ENCODE peak calls at places on chromosomes 6 and 20, in five cellular contexts. One of them, this sample, is unnamed.

GRCh38 chr6:53216301-53216700 is 67.7 kb upstream of the GCM1 start:
- DNase-seq in astrocyte of the cerebellum: no peak
- DNase-seq in ovary: no peak
- DNase-seq in BE2C: no peak
- DNase-seq in pancreas: no peak
- DNase-seq in this sample: no peak

GRCh38 chr20:1336699-1337387 is 7.9 kb upstream of the SDCBP2 start:
- DNase-seq in astrocyte of the cerebellum: peak; percentile 20
- DNase-seq in ovary: peak; percentile 72
- DNase-seq in BE2C: no peak
- DNase-seq in pancreas: no peak
- DNase-seq in this sample: no peak

GRCh38 chr6:24667378-24667803 is 514 bp downstream of the ACOT13 start:
- DNase-seq in astrocyte of the cerebellum: no peak
- DNase-seq in ovary: no peak
- DNase-seq in BE2C: no peak
- DNase-seq in pancreas: no peak
- DNase-seq in this sample: no peak

GRCh38 chr6:39752835-39753744 is 27.9 kb upstream of the KIF6 start:
- DNase-seq in astrocyte of the cerebellum: no peak
- DNase-seq in ovary: no peak
- DNase-seq in BE2C: no peak
- DNase-seq in pancreas: no peak
- DNase-seq in this sample: no peak

GRCh38 chr6:40894962-40895799 is 143.8 kb downstream of the UNC5CL start:
- DNase-seq in astrocyte of the cerebellum: peak; percentile 19
- DNase-seq in ovary: peak; percentile 53
- DNase-seq in BE2C: peak; percentile 65
- DNase-seq in pancreas: peak; percentile 58
- DNase-seq in this sample: no peak

GRCh38 chr6:118890997-118891790 is 2.8 kb upstream of the ASF1A start:
- DNase-seq in astrocyte of the cerebellum: no peak
- DNase-seq in ovary: no peak
- DNase-seq in BE2C: no peak
- DNase-seq in pancreas: no peak
- DNase-seq in this sample: no peak

GRCh38 chr20:14337400-14338171 is at the start of gene FLRT3:
- DNase-seq in astrocyte of the cerebellum: peak; percentile 97
- DNase-seq in ovary: peak; percentile 77
- DNase-seq in BE2C: peak; percentile 88
- DNase-seq in pancreas: peak; percentile 81
- DNase-seq in this sample: peak; percentile 98

GRCh38 chr6:44737349-44737748 is 349.8 kb downstream of the CDC5L start:
- DNase-seq in astrocyte of the cerebellum: no peak
- DNase-seq in ovary: no peak
- DNase-seq in BE2C: no peak
- DNase-seq in pancreas: no peak
- DNase-seq in this sample: no peak

GRCh38 chr6:43683708-43684455 is 3.7 kb downstream of the MRPS18A start:
- DNase-seq in astrocyte of the cerebellum: no peak
- DNase-seq in ovary: no peak
- DNase-seq in BE2C: no peak
- DNase-seq in pancreas: no peak
- DNase-seq in this sample: no peak

GRCh38 chr6:99416226-99416625 is 8.9 kb downstream of the PNISR start:
- DNase-seq in astrocyte of the cerebellum: no peak
- DNase-seq in ovary: no peak
- DNase-seq in BE2C: no peak
- DNase-seq in pancreas: no peak
- DNase-seq in this sample: no peak

GRCh38 chr20:52056203-52057062 is 135.1 kb downstream of the ZFP64 start:
- DNase-seq in astrocyte of the cerebellum: peak; percentile 73
- DNase-seq in ovary: no peak
- DNase-seq in BE2C: no peak
- DNase-seq in pancreas: no peak
- DNase-seq in this sample: peak; percentile 66

GRCh38 chr6:170173416-170173990 is 117.4 kb downstream of the DLL1 start:
- DNase-seq in astrocyte of the cerebellum: no peak
- DNase-seq in ovary: peak; percentile 16
- DNase-seq in BE2C: no peak
- DNase-seq in pancreas: no peak
- DNase-seq in this sample: no peak

GRCh38 chr6:107784669-107785068 is 39.4 kb downstream of the SCML4 start:
- DNase-seq in astrocyte of the cerebellum: no peak
- DNase-seq in ovary: no peak
- DNase-seq in BE2C: no peak
- DNase-seq in pancreas: no peak
- DNase-seq in this sample: no peak

GRCh38 chr20:19378057-19378456 is 165.6 kb downstream of the SLC24A3 start:
- DNase-seq in astrocyte of the cerebellum: no peak
- DNase-seq in ovary: no peak
- DNase-seq in BE2C: no peak
- DNase-seq in pancreas: no peak
- DNase-seq in this sample: no peak

GRCh38 chr6:13011612-13012146 is 295.1 kb downstream of the PHACTR1 start:
- DNase-seq in astrocyte of the cerebellum: no peak
- DNase-seq in ovary: no peak
- DNase-seq in BE2C: no peak
- DNase-seq in pancreas: no peak
- DNase-seq in this sample: no peak

GRCh38 chr6:99905209-99906106 is 88.6 kb downstream of the MCHR2 start:
- DNase-seq in astrocyte of the cerebellum: peak; percentile 34
- DNase-seq in ovary: no peak
- DNase-seq in BE2C: peak; percentile 15
- DNase-seq in pancreas: peak; percentile 27
- DNase-seq in this sample: peak; percentile 13

GRCh38 chr20:20303742-20304141 is 64.2 kb upstream of the INSM1 start:
- DNase-seq in astrocyte of the cerebellum: no peak
- DNase-seq in ovary: no peak
- DNase-seq in BE2C: no peak
- DNase-seq in pancreas: no peak
- DNase-seq in this sample: no peak

GRCh38 chr20:24425523-24425922 is 43.9 kb upstream of the SYNDIG1 start:
- DNase-seq in astrocyte of the cerebellum: no peak
- DNase-seq in ovary: no peak
- DNase-seq in BE2C: no peak
- DNase-seq in pancreas: no peak
- DNase-seq in this sample: no peak

GRCh38 chr20:48921883-48922867 is 664 bp downstream of the ARFGEF2 start:
- DNase-seq in astrocyte of the cerebellum: no peak
- DNase-seq in ovary: no peak
- DNase-seq in BE2C: no peak
- DNase-seq in pancreas: peak; percentile 58
- DNase-seq in this sample: no peak

DNA sequence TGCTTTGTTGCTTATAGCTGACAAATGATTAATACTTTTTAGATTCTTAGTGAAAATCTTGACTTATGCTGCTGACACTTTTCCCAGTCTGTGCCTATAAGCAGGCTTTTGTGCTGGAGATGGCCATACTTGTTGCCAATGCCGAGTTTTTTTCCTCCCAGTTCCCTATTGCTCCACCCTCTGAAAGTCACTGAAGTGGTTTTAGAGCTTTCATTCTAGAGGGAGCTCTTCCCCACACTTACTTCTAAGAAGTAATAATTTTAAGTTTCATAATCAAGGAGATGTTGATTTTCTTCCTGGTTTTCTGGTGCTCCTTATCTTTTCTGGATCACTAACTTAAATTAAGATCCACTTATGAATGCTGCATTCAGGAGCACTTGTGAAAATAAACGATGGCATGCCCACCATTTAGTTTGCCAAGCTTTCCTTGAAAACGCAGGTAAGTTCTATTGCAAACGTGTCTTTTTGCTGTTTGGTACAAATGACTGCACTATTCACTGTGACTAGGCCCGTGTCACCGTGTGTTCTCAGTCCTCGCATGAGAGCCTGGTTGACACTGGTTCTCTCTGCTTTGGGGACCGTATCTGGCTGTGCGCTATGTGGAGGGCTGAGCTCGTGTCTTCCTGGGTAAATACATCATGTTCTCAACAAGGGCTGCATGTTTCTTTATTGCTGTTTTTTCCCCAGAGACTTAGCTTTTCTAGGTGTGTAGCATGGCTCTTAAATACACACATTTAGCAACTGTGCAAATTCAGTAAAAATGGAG is 50.2 kb downstream of the GFRA4 start:
- DNase-seq in astrocyte of the cerebellum: no peak
- DNase-seq in ovary: no peak
- DNase-seq in BE2C: no peak
- DNase-seq in pancreas: no peak
- DNase-seq in this sample: no peak
- TF ChIP-seq CTCF in astrocyte of the cerebellum: no peak
- TF ChIP-seq CTCF in ovary: no peak
- TF ChIP-seq CTCF in BE2C: no peak
- TF ChIP-seq CTCF in pancreas: no peak
- TF ChIP-seq CTCF in this sample: no peak

DNA sequence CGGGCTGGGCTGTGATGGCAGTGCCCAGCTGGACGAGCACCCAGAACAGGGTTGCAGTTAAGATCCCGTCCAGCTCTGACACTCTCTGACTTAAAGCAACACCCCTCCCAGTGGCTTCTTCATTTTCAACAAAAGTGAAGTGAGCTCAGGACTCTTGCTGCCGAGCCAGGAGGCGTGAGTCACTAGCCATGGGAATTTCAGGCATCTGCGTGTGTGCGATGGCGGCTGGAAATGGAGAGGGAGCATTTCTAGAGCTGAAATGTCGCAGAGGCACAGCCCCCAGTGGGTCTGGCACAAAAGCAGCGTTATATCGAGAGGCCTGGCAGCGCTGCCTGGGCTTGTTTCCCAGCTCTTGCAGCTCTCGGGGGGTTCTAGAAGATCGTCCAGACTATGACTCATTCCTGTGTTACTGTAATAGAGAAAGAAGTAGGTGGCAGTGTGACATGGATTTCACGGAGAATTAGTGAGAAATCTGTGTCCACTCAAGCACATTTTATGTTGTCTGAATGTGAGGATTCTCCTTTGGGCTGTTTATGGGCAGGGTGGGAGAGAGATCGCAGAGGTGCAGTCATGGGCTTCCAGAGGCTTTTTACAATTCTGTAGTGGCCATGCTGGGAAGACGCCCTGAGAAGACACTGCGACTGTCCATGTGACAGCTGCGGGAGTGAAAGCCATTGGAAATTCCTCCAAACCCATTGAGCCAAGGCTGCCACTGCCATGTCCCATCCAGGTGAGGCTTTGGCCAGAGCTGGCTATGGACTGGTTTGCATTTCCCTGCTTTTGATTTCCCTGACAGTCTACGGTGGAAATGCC is 216.7 kb upstream of the ECI2 start:
- DNase-seq in astrocyte of the cerebellum: peak; percentile 89
- DNase-seq in ovary: peak; percentile 46
- DNase-seq in BE2C: no peak
- DNase-seq in pancreas: peak; percentile 21
- DNase-seq in this sample: peak; percentile 39
- H3K4me3 ChIP-seq in astrocyte of the cerebellum: peak overlapping the region; percentile 14
- H3K4me3 ChIP-seq in ovary: no peak overlapping the region
- H3K4me3 ChIP-seq in BE2C: no peak overlapping the region
- H3K4me3 ChIP-seq in pancreas: no peak overlapping the region
- H3K4me3 ChIP-seq in this sample: peak overlapping the region; percentile 29

GRCh38 chr6:77416839-77417238 is 46.5 kb downstream of the HTR1B start:
- DNase-seq in astrocyte of the cerebellum: no peak
- DNase-seq in ovary: no peak
- DNase-seq in BE2C: no peak
- DNase-seq in pancreas: no peak
- DNase-seq in this sample: no peak

DNA sequence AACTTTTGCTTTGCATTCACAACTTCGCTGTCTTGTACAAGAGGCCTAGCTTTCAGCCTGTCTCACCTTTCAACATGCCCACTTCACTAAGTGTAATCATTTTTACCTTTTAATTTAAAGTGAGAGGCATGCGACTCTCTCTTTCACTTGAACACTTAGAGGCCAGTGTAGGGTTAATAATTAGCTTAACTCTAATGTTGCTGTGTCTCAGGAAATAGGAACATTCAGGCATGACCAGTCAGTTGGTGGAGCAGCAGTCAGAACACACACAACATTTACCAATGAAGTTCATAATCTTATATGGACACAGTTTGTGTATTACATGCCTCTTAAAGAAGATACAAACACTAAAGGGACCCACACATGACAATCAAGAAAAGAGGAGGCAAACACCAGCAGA is 47.6 kb downstream of the HTR1B start:
- DNase-seq in astrocyte of the cerebellum: no peak
- DNase-seq in ovary: no peak
- DNase-seq in BE2C: no peak
- DNase-seq in pancreas: no peak
- DNase-seq in this sample: peak; percentile 15
- TF ChIP-seq CTCF in astrocyte of the cerebellum: no peak
- TF ChIP-seq CTCF in ovary: no peak
- TF ChIP-seq CTCF in BE2C: no peak
- TF ChIP-seq CTCF in pancreas: no peak
- TF ChIP-seq CTCF in this sample: no peak

GRCh38 chr6:21874372-21874771 is 280.8 kb downstream of the SOX4 start:
- DNase-seq in astrocyte of the cerebellum: no peak
- DNase-seq in ovary: no peak
- DNase-seq in BE2C: no peak
- DNase-seq in pancreas: no peak
- DNase-seq in this sample: no peak
- H3K4me3 ChIP-seq in astrocyte of the cerebellum: no peak overlapping the region
- H3K4me3 ChIP-seq in ovary: no peak overlapping the region
- H3K4me3 ChIP-seq in BE2C: no peak overlapping the region
- H3K4me3 ChIP-seq in pancreas: no peak overlapping the region
- H3K4me3 ChIP-seq in this sample: no peak overlapping the region

GRCh38 chr20:35541783-35542662 is at the start of gene ERGIC3:
- DNase-seq in astrocyte of the cerebellum: peak; percentile 84
- DNase-seq in ovary: peak; percentile 98
- DNase-seq in BE2C: peak; percentile 99
- DNase-seq in pancreas: peak; percentile 96
- DNase-seq in this sample: no peak
- TF ChIP-seq CTCF in astrocyte of the cerebellum: no peak
- TF ChIP-seq CTCF in ovary: no peak
- TF ChIP-seq CTCF in BE2C: no peak
- TF ChIP-seq CTCF in pancreas: no peak
- TF ChIP-seq CTCF in this sample: no peak

GRCh38 chr20:58888103-58888502 is 35.6 kb downstream of the GNAS start:
- DNase-seq in astrocyte of the cerebellum: no peak
- DNase-seq in ovary: no peak
- DNase-seq in BE2C: no peak
- DNase-seq in pancreas: no peak
- DNase-seq in this sample: no peak
- H3K4me3 ChIP-seq in astrocyte of the cerebellum: peak overlapping the region; percentile 88
- H3K4me3 ChIP-seq in ovary: peak overlapping the region; percentile 83
- H3K4me3 ChIP-seq in BE2C: peak overlapping the region; percentile 76
- H3K4me3 ChIP-seq in pancreas: peak overlapping the region; percentile 68
- H3K4me3 ChIP-seq in this sample: peak overlapping the region; percentile 69